ENCODE peak calls at places on chromosomes 12 and 14, in five cellular contexts. B is HCT116, S is A549, Y is IMR-90, A is transverse colon. H is an unnamed sample.

GRCh38 chr12:66200110-66200509 is 11.1 kb downstream of the IRAK3 start:
- DNase-seq in A (no peak), Y (no peak), S (no peak), B (no peak), H (no peak)

GRCh38 chr14:24241829-24242443 is 487 bp downstream of the TINF2 start:
- DNase-seq in S (peak), B (peak), A (peak), Y (peak), H (peak)

GRCh38 chr12:15220961-15221885 is at the start of gene RERG:
- DNase-seq in S (peak), Y (peak), A (peak), B (peak), H (no peak)

GRCh38 chr12:54358620-54358944 is 5.7 kb downstream of the GPR84 start:
- DNase-seq in B (no peak), Y (no peak), A (no peak), S (no peak), H (no peak)

GRCh38 chr14:32985881-32986280 is 47.2 kb downstream of the NPAS3 start:
- DNase-seq in A (peak), B (no peak), S (no peak), Y (no peak), H (no peak)

GRCh38 chr12:120800665-120801064 is 75.0 kb downstream of the ACADS start:
- DNase-seq in B (no peak), S (no peak), A (no peak), Y (no peak), H (no peak)

GRCh38 chr14:100241279-100241678 is 2.3 kb downstream of the YY1 start:
- DNase-seq in B (no peak), A (no peak), Y (no peak), S (no peak), H (no peak)

GRCh38 chr12:95608252-95609033 is 57.2 kb upstream of the USP44 start:
- DNase-seq in B (no peak), S (peak), Y (peak), A (no peak), H (no peak)

GRCh38 chr12:11649413-11650278 is at the start of gene ETV6:
- DNase-seq in Y (peak), B (peak), S (peak), A (peak), H (peak)

DNA sequence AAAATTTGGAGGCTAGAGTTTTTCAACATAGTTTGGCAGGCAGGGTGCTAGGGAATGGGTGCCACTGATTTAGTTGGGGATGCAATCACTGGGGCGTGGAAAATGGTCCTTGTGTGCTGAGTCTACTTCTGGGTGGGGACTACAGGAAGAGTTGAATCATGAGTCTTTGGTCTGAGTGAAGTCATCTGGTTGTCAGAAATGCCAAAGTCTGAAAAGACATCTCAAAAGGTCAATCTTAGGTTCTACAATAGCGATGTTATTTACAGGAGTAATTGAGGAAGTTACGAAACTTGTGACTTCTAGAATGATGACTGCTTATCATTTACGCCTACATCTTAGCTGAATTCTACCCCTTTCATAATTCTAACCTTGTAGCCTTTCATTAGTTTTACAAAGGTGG is 209.1 kb downstream of the NUBPL start:
- DNase-seq in B (no peak), S (no peak), A (no peak), Y (no peak), H (no peak)
- TF ChIP-seq POLR2A in B (no peak), S (no peak), A (no peak), Y (no peak), H (no peak)

GRCh38 chr12:6451348-6452244 is at the start of gene TAPBPL:
- DNase-seq in S (peak), Y (peak), A (peak), B (no peak), H (peak)
- TF ChIP-seq POLR2A in S (peak), Y (peak), A (peak), B (no peak), H (peak)

DNA sequence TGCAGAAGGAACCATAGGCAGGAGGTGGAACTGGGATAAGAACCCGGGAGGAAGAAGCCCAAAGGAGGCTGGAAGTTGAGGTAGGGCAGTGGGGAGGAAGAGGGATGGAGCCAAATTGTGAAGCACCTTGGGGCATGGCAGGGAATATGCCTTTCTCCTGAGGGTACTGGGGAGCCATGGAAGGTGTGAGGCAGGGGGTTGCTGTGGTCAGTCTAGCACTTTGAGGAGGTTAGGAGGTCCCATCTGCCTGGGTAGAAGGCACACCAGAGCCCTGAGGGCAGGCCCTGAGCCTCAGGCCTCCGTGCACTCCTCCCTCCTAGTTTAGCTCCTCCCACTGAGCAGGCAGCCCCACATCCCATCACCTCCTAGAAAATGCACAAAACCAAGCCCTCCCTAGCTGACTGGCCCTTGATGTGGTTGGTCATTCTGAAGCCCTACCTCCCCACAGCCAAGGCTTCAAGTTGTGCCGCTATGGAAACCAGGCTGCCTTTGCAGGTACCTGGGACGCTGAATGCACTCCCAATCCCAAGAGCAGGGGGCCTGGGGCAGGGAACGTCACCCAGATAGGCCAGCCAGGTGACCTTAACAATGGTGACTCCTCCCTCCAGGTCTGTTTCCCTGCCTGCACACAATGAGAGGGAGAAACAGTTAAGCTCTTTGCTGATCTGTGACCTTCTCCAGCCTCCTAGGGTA is 15.1 kb downstream of the PHETA1 start:
- DNase-seq in S (no peak), A (no peak), Y (no peak), B (no peak), H (no peak)
- TF ChIP-seq POLR2A in S (no peak), A (no peak), Y (no peak), B (no peak), H (no peak)

GRCh38 chr14:70776197-70776596 is 33.1 kb downstream of the MAP3K9 start:
- DNase-seq in A (no peak), B (no peak), S (no peak), Y (no peak), H (no peak)

GRCh38 chr14:70771781-70772212 is 37.5 kb downstream of the MAP3K9 start:
- DNase-seq in Y (no peak), S (no peak), A (no peak), B (no peak), H (no peak)

GRCh38 chr14:70770490-70770889 is 38.8 kb downstream of the MAP3K9 start:
- DNase-seq in A (no peak), S (no peak), B (peak), Y (no peak), H (no peak)

GRCh38 chr14:70773182-70773862 is 36.0 kb downstream of the MAP3K9 start:
- DNase-seq in A (no peak), B (no peak), Y (no peak), S (no peak), H (no peak)
- TF ChIP-seq POLR2A in A (no peak), B (no peak), Y (no peak), S (no peak), H (no peak)

GRCh38 chr12:31966558-31967205 is 7.5 kb downstream of the RESF1 start:
- DNase-seq in A (no peak), S (no peak), Y (no peak), B (no peak), H (no peak)
- TF ChIP-seq POLR2A in A (no peak), S (no peak), Y (no peak), B (no peak), H (no peak)

DNA sequence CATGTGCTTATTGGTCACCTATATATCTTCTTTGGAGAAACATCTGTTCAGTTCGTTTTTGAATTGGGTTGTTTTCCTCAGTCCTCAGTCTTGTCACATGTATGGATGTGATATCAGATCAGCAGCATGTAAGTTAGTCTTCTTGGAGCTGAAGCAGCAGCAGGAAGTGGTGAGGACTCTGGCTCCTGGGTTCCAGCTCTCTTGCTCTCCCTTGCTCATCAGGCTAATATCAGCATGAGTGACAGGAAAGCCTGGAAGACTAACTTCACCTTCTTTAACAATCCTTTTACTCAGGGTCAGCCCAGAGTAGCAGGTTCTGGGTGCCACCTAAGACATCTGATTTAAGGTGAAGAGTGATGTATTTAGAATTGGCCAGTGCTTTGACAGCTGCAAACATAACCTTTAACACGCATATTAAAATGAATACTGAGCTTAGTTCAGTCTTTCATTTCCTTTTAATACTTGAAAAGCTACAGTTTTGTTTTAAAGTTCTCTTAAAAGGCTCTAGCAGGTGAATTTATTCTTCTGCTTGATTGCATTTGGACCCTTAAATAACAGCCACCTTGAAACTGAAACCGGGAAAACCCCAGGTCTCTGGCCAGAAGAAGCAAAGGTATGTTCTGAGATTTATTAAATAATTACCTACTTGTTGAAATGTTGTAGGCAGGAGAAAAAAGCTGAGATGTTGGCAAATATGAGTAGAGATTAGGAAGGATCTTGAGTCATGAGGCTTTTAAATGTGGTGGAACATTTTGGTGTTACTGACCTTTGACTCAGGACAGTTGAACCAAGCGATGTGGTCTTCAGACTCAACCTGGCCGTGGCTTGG is 54.3 kb downstream of the DRAM1 start:
- DNase-seq in S (no peak), A (no peak), B (no peak), Y (no peak), H (no peak)
- TF ChIP-seq POLR2A in S (no peak), A (no peak), B (no peak), Y (no peak), H (no peak)

GRCh38 chr12:116547955-116548471 is 11.2 kb upstream of the MAP1LC3B2 start:
- DNase-seq in Y (peak), S (no peak), A (no peak), B (no peak), H (no peak)
- TF ChIP-seq POLR2A in Y (no peak), S (no peak), A (no peak), B (no peak), H (no peak)

GRCh38 chr14:22456421-22456820 is 132.6 kb downstream of the DAD1 start:
- DNase-seq in B (no peak), A (no peak), S (no peak), Y (no peak), H (no peak)
- TF ChIP-seq POLR2A in B (no peak), A (no peak), S (no peak), Y (no peak), H (no peak)

GRCh38 chr12:46368684-46369083 is 3.9 kb downstream of the SLC38A2 start:
- DNase-seq in B (no peak), Y (no peak), A (no peak), S (no peak), H (no peak)

GRCh38 chr12:46365951-46366379 is 6.6 kb downstream of the SLC38A2 start:
- DNase-seq in Y (no peak), S (no peak), A (no peak), B (no peak), H (no peak)

GRCh38 chr12:46368138-46368537 is 4.4 kb downstream of the SLC38A2 start:
- DNase-seq in B (no peak), Y (no peak), S (no peak), A (no peak), H (no peak)

GRCh38 chr12:46366771-46367170 is 5.8 kb downstream of the SLC38A2 start:
- DNase-seq in Y (no peak), A (no peak), S (no peak), B (no peak), H (no peak)

GRCh38 chr12:46367351-46368029 is 5.1 kb downstream of the SLC38A2 start:
- DNase-seq in Y (no peak), B (no peak), A (no peak), S (no peak), H (no peak)
- TF ChIP-seq POLR2A in Y (no peak), B (no peak), A (no peak), S (no peak), H (no peak)

H was measured in H54.